ENCODE peak calls at places on chromosomes 16 and 17, in ten cellular contexts. W is neuronal stem cell; J is tibial nerve; B is naive thymus-derived CD4-positive, alpha-beta T cell; O is keratinocyte; V is OCI-LY7; K is ovary; Z is CD8-positive, alpha-beta T cell; T is heart left ventricle; G is substantia nigra. R is an unnamed sample.

GRCh38 chr17:63785556-63785955 is 11.6 kb downstream of the DDX42 start:
- DNase-seq in W (no peak), J (no peak), B (no peak), O (no peak), V (no peak), K (no peak), Z (no peak), T (no peak), G (no peak), R (peak; percentile 64)

GRCh38 chr16:57388359-57389086 is 16.0 kb upstream of the CCL17 start:
- DNase-seq in W (no peak), J (no peak), B (no peak), O (no peak), V (no peak), K (no peak), Z (no peak), T (no peak), G (no peak), R (no peak)

GRCh38 chr16:50673496-50674275 is 7.4 kb downstream of the SNX20 start:
- DNase-seq in W (no peak), J (no peak), B (no peak), O (no peak), V (no peak), K (no peak), Z (no peak), T (no peak), G (no peak), R (no peak)

GRCh38 chr17:75693500-75694481 is 26.7 kb downstream of the SAP30BP start:
- DNase-seq in W (peak; percentile 33), J (peak; percentile 88), B (no peak), O (no peak), V (no peak), K (no peak), Z (no peak), T (peak; percentile 72), G (peak; percentile 93), R (no peak)

GRCh38 chr17:48613862-48614694 is 1.0 kb downstream of the HOXB8 start:
- DNase-seq in W (no peak), J (no peak), B (no peak), O (no peak), V (no peak), K (no peak), Z (no peak), T (no peak), G (no peak), R (no peak)

GRCh38 chr17:41959336-41960095 is 7.1 kb upstream of the CNP start:
- DNase-seq in W (peak; percentile 37), J (no peak), B (no peak), O (no peak), V (peak; percentile 61), K (peak; percentile 49), Z (no peak), T (no peak), G (no peak), R (no peak)

GRCh38 chr17:27818311-27819170 is 18.2 kb upstream of the NOS2 start:
- DNase-seq in W (no peak), J (no peak), B (no peak), O (no peak), V (no peak), K (peak; percentile 59), Z (no peak), T (peak; percentile 22), G (no peak), R (no peak)

GRCh38 chr16:13036600-13036999 is 135.2 kb downstream of the SHISA9 start:
- DNase-seq in W (peak; percentile 65), J (no peak), B (peak; percentile 3), O (no peak), V (peak; percentile 62), K (no peak), Z (no peak), T (peak; percentile 30), G (no peak), R (no peak)

GRCh38 chr16:65876200-65876498 is 490.3 kb upstream of the CDH5 start:
- DNase-seq in W (no peak), J (no peak), B (no peak), O (no peak), V (no peak), K (no peak), Z (no peak), T (no peak), G (no peak), R (no peak)

GRCh38 chr17:39671651-39672521 is 3.6 kb downstream of the PNMT start:
- DNase-seq in W (no peak), J (no peak), B (no peak), O (no peak), V (peak; percentile 52), K (peak; percentile 56), Z (no peak), T (peak; percentile 59), G (no peak), R (no peak)

GRCh38 chr16:78543066-78543465 is 443.6 kb downstream of the WWOX start:
- DNase-seq in W (no peak), J (no peak), B (no peak), O (no peak), V (no peak), K (no peak), Z (no peak), T (no peak), G (no peak), R (no peak)

GRCh38 chr16:67170168-67170947 is at the start of gene NOL3:
- DNase-seq in W (no peak), J (peak; percentile 76), B (no peak), O (no peak), V (no peak), K (peak; percentile 90), Z (no peak), T (peak; percentile 88), G (peak; percentile 52), R (no peak)

GRCh38 chr16:68426355-68426652 is 22.0 kb downstream of the SMPD3 start:
- DNase-seq in W (no peak), J (no peak), B (no peak), O (no peak), V (no peak), K (no peak), Z (no peak), T (no peak), G (no peak), R (no peak)

GRCh38 chr17:16282522-16282921 is 65.5 kb downstream of the PIGL start:
- DNase-seq in W (no peak), J (no peak), B (no peak), O (no peak), V (no peak), K (no peak), Z (no peak), T (no peak), G (no peak), R (peak; percentile 26)
- H3K27ac ChIP-seq in W (no peak overlapping the region), J (no peak overlapping the region), B (no peak overlapping the region), O (no peak overlapping the region), V (no peak overlapping the region), K (no peak overlapping the region), Z (no peak overlapping the region), T (no peak overlapping the region), G (no peak overlapping the region), R (peak overlapping the region; percentile 20)

GRCh38 chr17:1180958-1181768 is 1.4 kb upstream of the ABR start:
- DNase-seq in W (no peak), J (no peak), B (no peak), O (no peak), V (peak; percentile 95), K (no peak), Z (no peak), T (no peak), G (no peak), R (no peak)
- H3K27ac ChIP-seq in W (no peak overlapping the region), J (peak overlapping the region; percentile 82), B (no peak overlapping the region), O (no peak overlapping the region), V (peak overlapping the region; percentile 90), K (peak overlapping the region; percentile 78), Z (no peak overlapping the region), T (no peak overlapping the region), G (no peak overlapping the region), R (no peak overlapping the region)

GRCh38 chr17:28989028-28989427 is 16.8 kb downstream of the SEZ6 start:
- DNase-seq in W (no peak), J (no peak), B (no peak), O (no peak), V (no peak), K (no peak), Z (no peak), T (no peak), G (no peak), R (no peak)

GRCh38 chr17:28983286-28984240 is 22.3 kb downstream of the SEZ6 start:
- DNase-seq in W (no peak), J (no peak), B (no peak), O (no peak), V (no peak), K (no peak), Z (no peak), T (no peak), G (no peak), R (no peak)

GRCh38 chr17:28986714-28987367 is 19.0 kb downstream of the SEZ6 start:
- DNase-seq in W (no peak), J (no peak), B (no peak), O (no peak), V (no peak), K (no peak), Z (no peak), T (no peak), G (no peak), R (no peak)

GRCh38 chr17:28988475-28988874 is 17.4 kb downstream of the SEZ6 start:
- DNase-seq in W (no peak), J (no peak), B (no peak), O (no peak), V (no peak), K (no peak), Z (no peak), T (no peak), G (no peak), R (no peak)

GRCh38 chr17:28985950-28986713 is 19.7 kb downstream of the SEZ6 start:
- DNase-seq in W (peak; percentile 72), J (no peak), B (no peak), O (no peak), V (no peak), K (no peak), Z (no peak), T (no peak), G (no peak), R (no peak)
- H3K27ac ChIP-seq in W (peak overlapping the region; percentile 82), J (no peak overlapping the region), B (no peak overlapping the region), O (no peak overlapping the region), V (no peak overlapping the region), K (no peak overlapping the region), Z (no peak overlapping the region), T (no peak overlapping the region), G (no peak overlapping the region), R (no peak overlapping the region)

GRCh38 chr16:24051125-24051524 is 205.0 kb upstream of the CACNG3 start:
- DNase-seq in W (no peak), J (no peak), B (no peak), O (no peak), V (no peak), K (no peak), Z (no peak), T (no peak), G (no peak), R (no peak)
- H3K27ac ChIP-seq in W (no peak overlapping the region), J (no peak overlapping the region), B (no peak overlapping the region), O (no peak overlapping the region), V (no peak overlapping the region), K (no peak overlapping the region), Z (no peak overlapping the region), T (no peak overlapping the region), G (no peak overlapping the region), R (no peak overlapping the region)